ENCODE peak calls at places on chromosomes 2 and 18, in nine cellular contexts. K is iPS DF 6.9, J is NCI-H2029, M is mesenchymal stem cell, B is ELR, X is HT1080, E is ovary, T is MCF 10A, R is Calu3. Z is an unnamed sample.

GRCh38 chr2:231388725-231389346 is 6.7 kb upstream of the B3GNT7 start:
- DNase-seq in M (no peak), X (no peak), E (no peak), T (no peak), R (no peak), J (no peak), K (no peak), B (no peak), Z (no peak)

GRCh38 chr2:189526936-189527654 is 53.5 kb downstream of the SLC40A1 start:
- DNase-seq in J (no peak), M (no peak), R (no peak), K (no peak), E (peak; percentile 27), B (no peak), X (no peak), T (no peak), Z (no peak)

GRCh38 chr2:96762529-96763253 is 2.0 kb downstream of the CNNM4 start:
- DNase-seq in X (no peak), B (peak; percentile 10), J (no peak), M (no peak), K (no peak), T (no peak), E (no peak), R (no peak), Z (no peak)

GRCh38 chr2:53353372-53354111 is 414.1 kb upstream of the CHAC2 start:
- DNase-seq in X (peak; percentile 91), B (peak; percentile 60), M (peak; percentile 51), K (no peak), J (no peak), R (peak; percentile 61), E (no peak), T (peak; percentile 87), Z (no peak)

GRCh38 chr2:241593271-241593670 is 34.7 kb downstream of the BOK start:
- DNase-seq in T (no peak), M (no peak), X (no peak), E (no peak), J (no peak), R (no peak), K (no peak), B (no peak), Z (no peak)

GRCh38 chr2:221203846-221204245 is 368.3 kb downstream of the EPHA4 start:
- DNase-seq in B (no peak), E (no peak), T (peak; percentile 56), M (no peak), R (peak; percentile 16), X (no peak), K (no peak), J (peak; percentile 17), Z (no peak)

GRCh38 chr2:62868947-62869346 is 163.4 kb downstream of the EHBP1 start:
- DNase-seq in E (no peak), T (no peak), X (no peak), B (no peak), M (no peak), J (no peak), R (no peak), K (no peak), Z (no peak)

GRCh38 chr2:37625781-37626548 is 45.5 kb downstream of the CDC42EP3 start:
- DNase-seq in K (no peak), E (peak; percentile 28), R (no peak), M (peak; percentile 51), B (no peak), X (no peak), J (no peak), T (no peak), Z (no peak)

GRCh38 chr2:238097988-238098853 is 1.9 kb upstream of the ESPNL start:
- DNase-seq in E (peak; percentile 10), B (peak; percentile 63), M (peak; percentile 68), K (no peak), T (peak; percentile 92), J (peak; percentile 81), X (peak; percentile 68), R (peak; percentile 46), Z (no peak)

GRCh38 chr18:22214731-22215528 is 45.5 kb downstream of the GATA6 start:
- DNase-seq in E (no peak), T (peak; percentile 62), M (peak; percentile 68), B (peak; percentile 30), X (peak; percentile 68), J (no peak), K (no peak), R (no peak), Z (no peak)